ENCODE peak calls at places on chromosomes 12 and 14, in ten cellular contexts. O is trophoblast cell, Y is adipocyte, F is GM12878, K is neural progenitor cell, I is kidney, J is body of pancreas, V is left ventricle myocardium inferior, E is lung, T is psoas muscle. Z is an unnamed sample.

GRCh38 chr12:40104461-40105264 is 1.2 kb downstream of the SLC2A13 start:
- DNase-seq in O (no peak), Y (no peak), F (no peak), K (peak; percentile 26), I (no peak), J (peak; percentile 15), V (peak; percentile 17), E (no peak), T (no peak), Z (peak; percentile 27)

GRCh38 chr12:90959538-90960139 is 4.7 kb upstream of the CCER1 start:
- DNase-seq in O (peak; percentile 22), Y (peak; percentile 84), F (no peak), K (peak; percentile 67), I (no peak), J (peak; percentile 40), V (no peak), E (no peak), T (no peak), Z (peak; percentile 74)

GRCh38 chr12:92356405-92356804 is 210.8 kb upstream of the BTG1 start:
- DNase-seq in O (no peak), Y (no peak), F (no peak), K (no peak), I (no peak), J (no peak), V (no peak), E (no peak), T (no peak), Z (no peak)

GRCh38 chr14:93343266-93343665 is 3.7 kb upstream of the COX8C start:
- DNase-seq in O (no peak), Y (peak; percentile 49), F (no peak), K (no peak), I (no peak), J (no peak), V (no peak), E (no peak), T (no peak), Z (no peak)

GRCh38 chr12:42286741-42287140 is 39.2 kb downstream of the ZCRB1 start:
- DNase-seq in O (no peak), Y (no peak), F (no peak), K (no peak), I (no peak), J (no peak), V (no peak), E (no peak), T (no peak), Z (no peak)

GRCh38 chr14:64891839-64892375 is 12.2 kb upstream of the SPTB start:
- DNase-seq in O (peak; percentile 18), Y (peak; percentile 81), F (peak; percentile 36), K (peak; percentile 82), I (no peak), J (peak; percentile 64), V (no peak), E (no peak), T (no peak), Z (peak; percentile 80)

GRCh38 chr14:67285876-67286452 is 44.7 kb downstream of the PALS1 start:
- DNase-seq in O (no peak), Y (peak; percentile 87), F (no peak), K (peak; percentile 63), I (no peak), J (no peak), V (no peak), E (no peak), T (no peak), Z (peak; percentile 82)

GRCh38 chr14:28778718-28779117 is 12.1 kb downstream of the FOXG1 start:
- DNase-seq in O (no peak), Y (no peak), F (no peak), K (no peak), I (no peak), J (no peak), V (no peak), E (no peak), T (no peak), Z (no peak)

GRCh38 chr12:104280703-104281458 is 22.7 kb upstream of the EID3 start:
- DNase-seq in O (peak; percentile 37), Y (peak; percentile 92), F (no peak), K (no peak), I (no peak), J (no peak), V (no peak), E (no peak), T (no peak), Z (no peak)

GRCh38 chr12:104494137-104494815 is 37.5 kb downstream of the CHST11 start:
- DNase-seq in O (no peak), Y (no peak), F (peak; percentile 57), K (no peak), I (no peak), J (peak; percentile 39), V (no peak), E (no peak), T (no peak), Z (no peak)

GRCh38 chr12:81083906-81084513 is 6.1 kb downstream of the ACSS3 start:
- DNase-seq in O (no peak), Y (no peak), F (no peak), K (peak; percentile 25), I (no peak), J (no peak), V (no peak), E (no peak), T (no peak), Z (no peak)

DNA sequence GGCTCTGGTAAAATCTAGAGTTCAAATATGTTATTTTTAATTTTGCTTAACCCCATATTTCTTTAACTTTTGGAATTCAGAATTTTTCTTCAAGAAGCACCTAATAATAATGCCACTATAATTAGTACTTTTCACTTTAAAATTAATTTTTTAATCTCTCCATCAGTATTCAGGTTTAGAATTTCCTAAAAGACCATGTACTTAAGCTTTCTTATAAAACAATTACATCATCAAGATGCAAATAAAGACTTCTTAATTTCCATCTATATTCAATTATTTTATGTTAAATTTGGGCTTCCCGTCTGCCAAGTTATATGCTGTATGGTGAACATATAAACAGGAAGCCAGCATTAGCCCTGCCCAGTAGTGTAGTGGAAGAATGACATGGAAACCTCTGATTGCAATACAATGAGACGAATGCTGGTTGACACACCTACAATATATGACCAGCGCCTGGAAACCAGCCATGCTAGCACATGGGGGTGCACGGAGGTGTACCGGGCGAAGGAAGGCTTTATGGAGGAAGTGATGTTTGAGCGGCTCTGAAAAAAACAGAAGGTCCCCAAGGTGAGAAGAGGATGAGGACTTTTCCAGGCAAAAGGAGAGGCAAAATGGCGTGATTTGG is 82.2 kb downstream of the LLPH start:
- DNase-seq in O (no peak), Y (no peak), F (no peak), K (no peak), I (no peak), J (no peak), V (no peak), E (no peak), T (no peak), Z (no peak)
- H3K4me1 ChIP-seq in O (no peaks in the 10 kb centered on the region), Y (peaks cover 37% of the 10 kb centered on the region), F (peaks cover 34% of the 10 kb centered on the region), K (no peaks in the 10 kb centered on the region), I (no peaks in the 10 kb centered on the region), J (no peaks in the 10 kb centered on the region), V (no peaks in the 10 kb centered on the region), E (no peaks in the 10 kb centered on the region), T (no peaks in the 10 kb centered on the region), Z (no peaks in the 10 kb centered on the region)

DNA sequence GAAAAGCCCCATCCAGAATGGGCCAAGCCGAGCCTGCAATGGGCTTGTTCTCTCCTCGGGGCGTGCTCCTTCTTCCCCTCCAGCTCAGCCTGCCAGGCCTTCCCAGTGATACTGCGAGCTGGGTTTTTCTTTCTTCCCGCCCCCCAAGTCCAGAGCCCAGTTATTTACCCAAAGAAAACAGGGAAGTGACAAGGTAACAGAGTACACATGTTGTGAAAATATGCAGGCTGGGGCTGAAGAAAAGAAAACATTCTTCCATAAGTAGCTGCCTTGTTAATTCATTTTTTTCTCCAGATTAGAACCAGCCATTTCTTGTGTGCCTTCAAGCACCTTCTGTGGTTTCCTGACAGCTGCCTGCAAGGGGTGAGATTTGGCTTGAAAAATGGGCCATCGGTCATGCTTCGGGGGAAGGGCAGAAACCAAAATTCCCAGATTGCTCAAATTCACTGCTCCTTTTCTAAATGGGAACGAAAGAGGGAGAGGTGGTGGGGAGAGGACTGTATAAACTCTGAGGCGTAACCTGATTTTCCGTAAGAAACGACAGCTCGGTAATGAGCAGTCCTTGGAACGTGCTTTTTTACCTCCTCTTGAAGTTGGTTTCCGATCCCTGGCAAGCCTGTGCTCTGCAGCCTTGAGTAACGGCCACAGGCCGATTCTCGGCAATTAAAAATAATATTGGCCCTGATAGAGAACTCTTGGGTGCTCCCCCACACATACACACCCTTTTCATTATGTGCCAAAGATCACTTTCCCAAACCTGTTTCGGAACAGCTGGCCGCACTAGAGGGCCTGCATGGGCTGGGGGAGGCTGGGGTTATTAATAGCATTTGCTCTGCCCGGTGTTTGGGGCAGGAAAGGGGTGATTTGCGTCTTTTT is 229.4 kb downstream of the ZFP36L1 start:
- DNase-seq in O (peak; percentile 67), Y (peak; percentile 68), F (no peak), K (no peak), I (no peak), J (peak; percentile 51), V (no peak), E (no peak), T (no peak), Z (peak; percentile 28)
- H3K4me1 ChIP-seq in O (peaks cover 45% of the 10 kb centered on the region), Y (peaks cover 43% of the 10 kb centered on the region), F (no peaks in the 10 kb centered on the region), K (peaks cover 32% of the 10 kb centered on the region), I (peaks cover 11% of the 10 kb centered on the region), J (peaks cover 66% of the 10 kb centered on the region), V (peaks cover 57% of the 10 kb centered on the region), E (no peaks in the 10 kb centered on the region), T (peaks cover 25% of the 10 kb centered on the region), Z (peaks cover 10% of the 10 kb centered on the region)

GRCh38 chr12:16606201-16606849 is 363 bp upstream of the LMO3 start:
- DNase-seq in O (no peak), Y (peak; percentile 32), F (no peak), K (peak; percentile 58), I (peak; percentile 44), J (peak; percentile 61), V (no peak), E (peak; percentile 59), T (peak; percentile 49), Z (peak; percentile 86)

GRCh38 chr12:16605666-16606116 is 271 bp downstream of the LMO3 start:
- DNase-seq in O (no peak), Y (peak; percentile 5), F (no peak), K (peak; percentile 46), I (no peak), J (peak; percentile 53), V (no peak), E (peak; percentile 49), T (no peak), Z (peak; percentile 12)

GRCh38 chr12:16604853-16605252 is 1.1 kb downstream of the LMO3 start:
- DNase-seq in O (no peak), Y (no peak), F (no peak), K (peak; percentile 50), I (peak; percentile 56), J (no peak), V (no peak), E (peak; percentile 45), T (no peak), Z (peak; percentile 53)

GRCh38 chr12:16606936-16607335 is 974 bp upstream of the LMO3 start:
- DNase-seq in O (no peak), Y (no peak), F (no peak), K (peak; percentile 20), I (no peak), J (no peak), V (no peak), E (no peak), T (no peak), Z (peak; percentile 49)

GRCh38 chr12:16606117-16606200 is at the start of gene LMO3:
- DNase-seq in O (no peak), Y (no peak), F (no peak), K (no peak), I (no peak), J (no peak), V (no peak), E (no peak), T (no peak), Z (no peak)
- H3K4me1 ChIP-seq in O (peaks cover 7% of the 10 kb centered on the region), Y (peaks cover 63% of the 10 kb centered on the region), F (peaks cover 4% of the 10 kb centered on the region), K (peaks cover 64% of the 10 kb centered on the region), I (peaks cover 3% of the 10 kb centered on the region), J (peaks cover 8% of the 10 kb centered on the region), V (peaks cover 23% of the 10 kb centered on the region), E (no peaks in the 10 kb centered on the region), T (no peaks in the 10 kb centered on the region), Z (peaks cover 70% of the 10 kb centered on the region)

GRCh38 chr12:64680235-64680634 is 69.9 kb downstream of the RASSF3 start:
- DNase-seq in O (no peak), Y (no peak), F (no peak), K (no peak), I (no peak), J (peak; percentile 22), V (no peak), E (peak; percentile 39), T (no peak), Z (no peak)
- H3K4me1 ChIP-seq in O (peaks cover 12% of the 10 kb centered on the region), Y (peaks cover 15% of the 10 kb centered on the region), F (peaks cover 51% of the 10 kb centered on the region), K (peaks cover 16% of the 10 kb centered on the region), I (no peaks in the 10 kb centered on the region), J (peaks cover 55% of the 10 kb centered on the region), V (peaks cover 94% of the 10 kb centered on the region), E (peaks cover 37% of the 10 kb centered on the region), T (peaks cover 9% of the 10 kb centered on the region), Z (peaks cover 29% of the 10 kb centered on the region)